ENCODE peak calls at places on chromosomes 5 and 9, in five cellular contexts. P is HCT116, C is breast epithelium, D is heart left ventricle, X is body of pancreas. Y is an unnamed sample.

GRCh38 chr9:91958179-91958578 is 8.2 kb upstream of the ROR2 start:
- DNase-seq in P (no peak), C (no peak), D (no peak), X (peak), Y (no peak)

GRCh38 chr9:110179734-110180133 is 28.2 kb downstream of the C9orf152 start:
- DNase-seq in P (no peak), C (no peak), D (no peak), X (no peak), Y (no peak)

GRCh38 chr9:21520501-21521228 is 38.6 kb upstream of the IFNE start:
- DNase-seq in P (no peak), C (no peak), D (no peak), X (no peak), Y (no peak)

GRCh38 chr9:16828335-16829281 is 41.9 kb downstream of the BNC2 start:
- DNase-seq in P (no peak), C (no peak), D (peak), X (peak), Y (no peak)

GRCh38 chr9:136545065-136545965 is 533 bp downstream of the NOTCH1 start:
- DNase-seq in P (no peak), C (no peak), D (no peak), X (no peak), Y (no peak)

GRCh38 chr9:126293522-126293889 is 33.1 kb upstream of the MVB12B start:
- DNase-seq in P (no peak), C (no peak), D (no peak), X (no peak), Y (no peak)

GRCh38 chr5:181241393-181241975 is 2.2 kb downstream of the RACK1 start:
- DNase-seq in P (no peak), C (no peak), D (no peak), X (no peak), Y (no peak)

GRCh38 chr9:131676431-131676972 is 63.4 kb downstream of the RAPGEF1 start:
- DNase-seq in P (no peak), C (no peak), D (no peak), X (no peak), Y (no peak)

GRCh38 chr5:30401479-30402058 is 791.9 kb upstream of the CDH6 start:
- DNase-seq in P (no peak), C (no peak), D (no peak), X (peak), Y (no peak)

GRCh38 chr9:88716636-88717035 is 181.7 kb downstream of the NXNL2 start:
- DNase-seq in P (no peak), C (no peak), D (no peak), X (no peak), Y (no peak)

GRCh38 chr5:43041669-43042175 is 1.6 kb upstream of the ANXA2R start:
- DNase-seq in P (no peak), C (no peak), D (peak), X (peak), Y (peak)

GRCh38 chr5:90112293-90112692 is 297.3 kb downstream of the CETN3 start:
- DNase-seq in P (no peak), C (no peak), D (no peak), X (no peak), Y (no peak)

GRCh38 chr9:76109953-76110352 is 219.5 kb downstream of the PCSK5 start:
- DNase-seq in P (no peak), C (no peak), D (no peak), X (no peak), Y (peak)

GRCh38 chr9:92639791-92640271 is 30.1 kb downstream of the IPPK start:
- DNase-seq in P (no peak), C (no peak), D (no peak), X (no peak), Y (no peak)

GRCh38 chr9:114690308-114690707 is 8.3 kb upstream of the TEX48 start:
- DNase-seq in P (no peak), C (no peak), D (no peak), X (no peak), Y (no peak)

GRCh38 chr5:81265101-81265500 is 32.0 kb downstream of the CKMT2 start:
- DNase-seq in P (no peak), C (no peak), D (no peak), X (no peak), Y (no peak)

GRCh38 chr9:76419782-76420380 is 25.7 kb upstream of the RFK start:
- DNase-seq in P (peak), C (no peak), D (no peak), X (peak), Y (no peak)

GRCh38 chr5:6501701-6502100 is 53.0 kb downstream of the UBE2QL1 start:
- DNase-seq in P (no peak), C (no peak), D (no peak), X (no peak), Y (no peak)

GRCh38 chr9:13388157-13388556 is 108.7 kb upstream of the MPDZ start:
- DNase-seq in P (no peak), C (no peak), D (no peak), X (peak), Y (peak)

GRCh38 chr5:65037845-65038815 is 269.4 kb downstream of the CWC27 start:
- DNase-seq in P (peak), C (no peak), D (no peak), X (peak), Y (no peak)

GRCh38 chr9:133782157-133783130 is 44.3 kb upstream of the SARDH start:
- DNase-seq in P (peak), C (peak), D (peak), X (peak), Y (peak)

GRCh38 chr9:115882911-115883310 is 270.7 kb upstream of the PAPPA start:
- DNase-seq in P (no peak), C (no peak), D (no peak), X (no peak), Y (no peak)

GRCh38 chr5:157252741-157253465 is 13.0 kb upstream of the CYFIP2 start:
- DNase-seq in P (no peak), C (no peak), D (no peak), X (no peak), Y (no peak)

GRCh38 chr5:64930672-64931318 is 162.1 kb downstream of the CWC27 start:
- DNase-seq in P (no peak), C (no peak), D (no peak), X (no peak), Y (no peak)

GRCh38 chr9:78811562-78812276 is 514.8 kb downstream of the PSAT1 start:
- DNase-seq in P (no peak), C (no peak), D (no peak), X (no peak), Y (no peak)

GRCh38 chr5:107744418-107745330 is 73.9 kb upstream of the EFNA5 start:
- DNase-seq in P (no peak), C (no peak), D (no peak), X (no peak), Y (no peak)

GRCh38 chr5:124754206-124754927 is 7.9 kb upstream of the ZNF608 start:
- DNase-seq in P (no peak), C (no peak), D (no peak), X (no peak), Y (no peak)

GRCh38 chr5:43771611-43772031 is 168.6 kb downstream of the NNT start:
- DNase-seq in P (no peak), C (no peak), D (no peak), X (no peak), Y (no peak)

GRCh38 chr5:175466700-175467318 is 11.6 kb upstream of the SFXN1 start:
- DNase-seq in P (no peak), C (no peak), D (no peak), X (peak), Y (no peak)

GRCh38 chr5:107875834-107876233 is 205.1 kb upstream of the EFNA5 start:
- DNase-seq in P (peak), C (no peak), D (no peak), X (no peak), Y (no peak)

GRCh38 chr5:527646-528591 is 3.7 kb upstream of the SLC9A3 start:
- DNase-seq in P (no peak), C (no peak), D (peak), X (no peak), Y (no peak)

GRCh38 chr9:113600477-113600851 is 136.9 kb downstream of the RGS3 start:
- DNase-seq in P (no peak), C (no peak), D (peak), X (no peak), Y (no peak)
- H3K27ac ChIP-seq in P (no peak), C (no peak), D (no peak), X (no peak), Y (no peak)

DNA sequence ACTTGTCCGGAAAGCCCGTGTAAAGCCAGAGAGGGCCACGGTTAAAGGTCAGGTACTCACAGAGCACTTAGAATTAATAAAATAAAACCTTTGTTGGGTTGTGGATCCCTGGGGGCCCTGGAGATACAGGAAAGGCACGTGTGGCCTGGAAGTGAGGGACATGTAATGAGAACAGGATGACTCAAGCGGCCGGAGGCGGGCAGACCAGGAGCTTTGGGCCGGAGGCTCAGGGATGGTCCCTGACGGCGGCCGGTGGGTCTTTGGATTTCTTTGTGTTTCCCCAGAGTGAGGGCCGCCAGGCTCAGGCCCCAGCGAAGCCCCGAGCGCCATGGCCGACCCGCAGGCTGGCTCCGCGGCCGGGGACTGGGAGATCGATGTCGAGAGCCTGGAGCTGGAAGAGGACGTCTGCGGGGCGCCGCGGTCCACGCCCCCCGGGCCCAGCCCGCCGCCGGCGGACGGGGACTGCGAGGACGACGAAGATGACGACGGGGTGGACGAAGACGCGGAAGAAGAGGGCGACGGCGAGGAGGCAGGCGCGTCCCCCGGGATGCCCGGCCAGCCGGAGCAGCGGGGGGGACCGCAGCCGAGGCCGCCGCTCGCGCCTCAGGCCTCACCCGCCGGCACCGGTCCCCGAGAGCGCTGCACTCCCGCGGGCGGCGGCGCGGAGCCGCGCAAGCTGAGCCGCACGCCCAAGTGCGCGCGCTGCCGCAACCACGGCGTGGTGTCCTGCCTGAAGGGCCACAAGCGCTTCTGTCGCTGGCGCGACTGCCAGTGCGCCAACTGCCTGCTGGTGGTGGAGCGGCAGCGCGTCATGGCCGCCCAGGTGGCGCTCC is 1.3 kb downstream of the DMRT2 start:
- DNase-seq in P (no peak), C (no peak), D (no peak), X (peak), Y (no peak)
- H3K4me3 ChIP-seq in P (no peak), C (peak), D (peak), X (no peak), Y (no peak)

GRCh38 chr5:135133698-135134515 is 99.9 kb upstream of the PITX1 start:
- DNase-seq in P (no peak), C (no peak), D (no peak), X (no peak), Y (no peak)
- TF ChIP-seq POLR2A in P (no peak), C (no peak), D (no peak), X (no peak), Y (no peak)

GRCh38 chr5:74499236-74499635 is 141.3 kb downstream of the ENC1 start:
- DNase-seq in P (no peak), C (no peak), D (no peak), X (no peak), Y (no peak)
- H3K27ac ChIP-seq in P (no peak), C (no peak), D (no peak), X (no peak), Y (no peak)

DNA sequence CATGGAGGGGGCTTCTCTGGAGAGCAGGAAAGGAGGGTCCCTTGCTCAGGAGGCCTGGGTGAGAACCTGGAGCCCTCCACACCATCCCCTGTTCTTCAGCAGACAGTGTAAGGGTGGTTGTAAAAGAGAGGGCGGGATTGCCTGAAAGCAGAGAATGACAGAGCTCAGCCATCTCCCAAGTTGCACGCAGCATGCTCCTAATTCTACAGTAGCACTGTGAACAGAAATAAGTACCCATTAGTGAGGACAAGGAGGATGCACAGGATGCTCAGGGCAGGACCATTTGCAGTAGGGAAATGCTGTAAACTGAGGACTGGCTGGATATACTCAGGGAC is 8.4 kb downstream of the CCDC69 start:
- DNase-seq in P (no peak), C (no peak), D (no peak), X (no peak), Y (no peak)
- H3K4me3 ChIP-seq in P (no peak), C (no peak), D (no peak), X (no peak), Y (no peak)